ENCODE peak calls at places on chromosomes 1 and 21, in eight cellular contexts. One of them, this sample, is unnamed.

GRCh38 chr1:12556957-12557935 is 60.8 kb downstream of the DHRS3 start:
- DNase-seq in right cardiac atrium: no peak
- DNase-seq in thoracic aorta: no peak
- DNase-seq in ovary: peak; percentile 26
- DNase-seq in heart left ventricle: no peak
- DNase-seq in prostate gland: no peak
- DNase-seq in lung: no peak
- DNase-seq in A549: no peak
- DNase-seq in this sample: peak; percentile 39

GRCh38 chr1:8604041-8604942 is 213.1 kb downstream of the RERE start:
- DNase-seq in right cardiac atrium: no peak
- DNase-seq in thoracic aorta: no peak
- DNase-seq in ovary: no peak
- DNase-seq in heart left ventricle: no peak
- DNase-seq in prostate gland: no peak
- DNase-seq in lung: no peak
- DNase-seq in A549: no peak
- DNase-seq in this sample: no peak

GRCh38 chr1:108570128-108570527 is 10.2 kb downstream of the EEIG2 start:
- DNase-seq in right cardiac atrium: no peak
- DNase-seq in thoracic aorta: no peak
- DNase-seq in ovary: no peak
- DNase-seq in heart left ventricle: no peak
- DNase-seq in prostate gland: no peak
- DNase-seq in lung: no peak
- DNase-seq in A549: peak; percentile 19
- DNase-seq in this sample: no peak

GRCh38 chr1:200640373-200641174 is 20.0 kb upstream of the KIF14 start:
- DNase-seq in right cardiac atrium: no peak
- DNase-seq in thoracic aorta: no peak
- DNase-seq in ovary: no peak
- DNase-seq in heart left ventricle: no peak
- DNase-seq in prostate gland: no peak
- DNase-seq in lung: no peak
- DNase-seq in A549: no peak
- DNase-seq in this sample: no peak

GRCh38 chr1:216075339-216075738 is 347.9 kb downstream of the USH2A start:
- DNase-seq in right cardiac atrium: no peak
- DNase-seq in thoracic aorta: no peak
- DNase-seq in ovary: no peak
- DNase-seq in heart left ventricle: no peak
- DNase-seq in prostate gland: no peak
- DNase-seq in lung: no peak
- DNase-seq in A549: no peak
- DNase-seq in this sample: peak; percentile 61

GRCh38 chr1:113751516-113751915 is 7.8 kb downstream of the PHTF1 start:
- DNase-seq in right cardiac atrium: no peak
- DNase-seq in thoracic aorta: no peak
- DNase-seq in ovary: no peak
- DNase-seq in heart left ventricle: no peak
- DNase-seq in prostate gland: no peak
- DNase-seq in lung: no peak
- DNase-seq in A549: no peak
- DNase-seq in this sample: no peak

GRCh38 chr1:201090536-201090935 is 21.7 kb downstream of the CACNA1S start:
- DNase-seq in right cardiac atrium: no peak
- DNase-seq in thoracic aorta: no peak
- DNase-seq in ovary: no peak
- DNase-seq in heart left ventricle: no peak
- DNase-seq in prostate gland: no peak
- DNase-seq in lung: no peak
- DNase-seq in A549: no peak
- DNase-seq in this sample: peak; percentile 86

GRCh38 chr1:154866995-154867795 is 2.9 kb downstream of the KCNN3 start:
- DNase-seq in right cardiac atrium: peak; percentile 68
- DNase-seq in thoracic aorta: no peak
- DNase-seq in ovary: peak; percentile 30
- DNase-seq in heart left ventricle: no peak
- DNase-seq in prostate gland: no peak
- DNase-seq in lung: no peak
- DNase-seq in A549: peak; percentile 44
- DNase-seq in this sample: peak; percentile 72

GRCh38 chr1:220186752-220187151 is 85.5 kb downstream of the RAB3GAP2 start:
- DNase-seq in right cardiac atrium: no peak
- DNase-seq in thoracic aorta: no peak
- DNase-seq in ovary: no peak
- DNase-seq in heart left ventricle: no peak
- DNase-seq in prostate gland: no peak
- DNase-seq in lung: no peak
- DNase-seq in A549: no peak
- DNase-seq in this sample: peak; percentile 1

GRCh38 chr1:43622901-43623780 is 26.8 kb upstream of the KDM4A start:
- DNase-seq in right cardiac atrium: no peak
- DNase-seq in thoracic aorta: no peak
- DNase-seq in ovary: peak; percentile 49
- DNase-seq in heart left ventricle: no peak
- DNase-seq in prostate gland: no peak
- DNase-seq in lung: no peak
- DNase-seq in A549: no peak
- DNase-seq in this sample: peak; percentile 48

GRCh38 chr21:28154121-28154520 is 838.6 kb downstream of the LTN1 start:
- DNase-seq in right cardiac atrium: no peak
- DNase-seq in thoracic aorta: no peak
- DNase-seq in ovary: no peak
- DNase-seq in heart left ventricle: no peak
- DNase-seq in prostate gland: no peak
- DNase-seq in lung: no peak
- DNase-seq in A549: no peak
- DNase-seq in this sample: peak; percentile 61

GRCh38 chr1:111704776-111705175 is 34.4 kb downstream of the INKA2 start:
- DNase-seq in right cardiac atrium: no peak
- DNase-seq in thoracic aorta: no peak
- DNase-seq in ovary: no peak
- DNase-seq in heart left ventricle: no peak
- DNase-seq in prostate gland: no peak
- DNase-seq in lung: no peak
- DNase-seq in A549: no peak
- DNase-seq in this sample: no peak

GRCh38 chr1:11147371-11147770 is 41.8 kb upstream of the ANGPTL7 start:
- DNase-seq in right cardiac atrium: no peak
- DNase-seq in thoracic aorta: no peak
- DNase-seq in ovary: no peak
- DNase-seq in heart left ventricle: no peak
- DNase-seq in prostate gland: no peak
- DNase-seq in lung: no peak
- DNase-seq in A549: no peak
- DNase-seq in this sample: peak; percentile 58

GRCh38 chr1:32309960-32310359 is 18.1 kb downstream of the HDAC1 start:
- DNase-seq in right cardiac atrium: no peak
- DNase-seq in thoracic aorta: no peak
- DNase-seq in ovary: no peak
- DNase-seq in heart left ventricle: no peak
- DNase-seq in prostate gland: no peak
- DNase-seq in lung: no peak
- DNase-seq in A549: no peak
- DNase-seq in this sample: no peak

GRCh38 chr1:197614916-197615692 is 160.2 kb downstream of the DENND1B start:
- DNase-seq in right cardiac atrium: no peak
- DNase-seq in thoracic aorta: no peak
- DNase-seq in ovary: no peak
- DNase-seq in heart left ventricle: no peak
- DNase-seq in prostate gland: no peak
- DNase-seq in lung: no peak
- DNase-seq in A549: no peak
- DNase-seq in this sample: peak; percentile 68

GRCh38 chr1:226862900-226863299 is 7.5 kb upstream of the PSEN2 start:
- DNase-seq in right cardiac atrium: no peak
- DNase-seq in thoracic aorta: no peak
- DNase-seq in ovary: no peak
- DNase-seq in heart left ventricle: no peak
- DNase-seq in prostate gland: no peak
- DNase-seq in lung: no peak
- DNase-seq in A549: no peak
- DNase-seq in this sample: peak; percentile 51

GRCh38 chr21:37153193-37153934 is 80.3 kb downstream of the TTC3 start:
- DNase-seq in right cardiac atrium: peak; percentile 37
- DNase-seq in thoracic aorta: no peak
- DNase-seq in ovary: no peak
- DNase-seq in heart left ventricle: no peak
- DNase-seq in prostate gland: peak; percentile 40
- DNase-seq in lung: no peak
- DNase-seq in A549: no peak
- DNase-seq in this sample: peak; percentile 86

GRCh38 chr1:19086176-19086875 is 123.7 kb downstream of the UBR4 start:
- DNase-seq in right cardiac atrium: peak; percentile 67
- DNase-seq in thoracic aorta: no peak
- DNase-seq in ovary: no peak
- DNase-seq in heart left ventricle: peak; percentile 39
- DNase-seq in prostate gland: peak; percentile 73
- DNase-seq in lung: peak; percentile 46
- DNase-seq in A549: no peak
- DNase-seq in this sample: no peak

GRCh38 chr1:186424539-186424938 is 36.4 kb downstream of the PDC start:
- DNase-seq in right cardiac atrium: peak; percentile 62
- DNase-seq in thoracic aorta: no peak
- DNase-seq in ovary: no peak
- DNase-seq in heart left ventricle: peak; percentile 34
- DNase-seq in prostate gland: no peak
- DNase-seq in lung: no peak
- DNase-seq in A549: no peak
- DNase-seq in this sample: no peak

GRCh38 chr1:156839426-156840109 is 19.3 kb downstream of the INSRR start:
- DNase-seq in right cardiac atrium: no peak
- DNase-seq in thoracic aorta: no peak
- DNase-seq in ovary: no peak
- DNase-seq in heart left ventricle: no peak
- DNase-seq in prostate gland: no peak
- DNase-seq in lung: no peak
- DNase-seq in A549: no peak
- DNase-seq in this sample: no peak

GRCh38 chr1:2979191-2980072 is 41.8 kb upstream of the ACTRT2 start:
- DNase-seq in right cardiac atrium: no peak
- DNase-seq in thoracic aorta: no peak
- DNase-seq in ovary: no peak
- DNase-seq in heart left ventricle: peak; percentile 4
- DNase-seq in prostate gland: no peak
- DNase-seq in lung: no peak
- DNase-seq in A549: no peak
- DNase-seq in this sample: no peak

GRCh38 chr1:181062800-181063428 is 25.6 kb upstream of the IER5 start:
- DNase-seq in right cardiac atrium: no peak
- DNase-seq in thoracic aorta: no peak
- DNase-seq in ovary: no peak
- DNase-seq in heart left ventricle: no peak
- DNase-seq in prostate gland: no peak
- DNase-seq in lung: no peak
- DNase-seq in A549: no peak
- DNase-seq in this sample: peak; percentile 17

DNA sequence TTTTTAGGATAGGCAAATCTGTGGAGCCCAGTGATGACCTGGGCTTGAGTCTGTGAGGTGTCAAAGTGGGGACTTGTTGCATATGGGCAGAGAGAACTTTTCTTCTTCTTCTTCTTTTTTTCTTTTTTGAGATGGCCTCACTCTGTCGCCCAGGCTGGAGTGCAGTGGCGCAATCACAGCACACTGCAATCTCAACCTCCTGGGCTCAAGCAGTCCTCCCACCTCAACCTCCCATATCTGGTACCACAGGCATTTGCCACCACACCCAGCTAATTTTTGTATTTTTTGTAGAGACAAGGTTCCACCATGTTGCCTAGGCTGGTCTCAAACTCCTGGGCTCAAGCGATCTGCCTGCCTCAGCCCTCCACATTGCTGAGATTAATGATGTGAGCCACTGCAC is 80.3 kb downstream of the RD3 start:
- DNase-seq in right cardiac atrium: no peak
- DNase-seq in thoracic aorta: no peak
- DNase-seq in ovary: no peak
- DNase-seq in heart left ventricle: no peak
- DNase-seq in prostate gland: no peak
- DNase-seq in lung: no peak
- DNase-seq in A549: no peak
- DNase-seq in this sample: no peak
- H3K4me1 ChIP-seq in right cardiac atrium: no peaks in the 10 kb centered on the region
- H3K4me1 ChIP-seq in thoracic aorta: no peaks in the 10 kb centered on the region
- H3K4me1 ChIP-seq in ovary: no peaks in the 10 kb centered on the region
- H3K4me1 ChIP-seq in heart left ventricle: no peaks in the 10 kb centered on the region
- H3K4me1 ChIP-seq in prostate gland: no peaks in the 10 kb centered on the region
- H3K4me1 ChIP-seq in lung: no peaks in the 10 kb centered on the region
- H3K4me1 ChIP-seq in A549: no peaks in the 10 kb centered on the region
- H3K4me1 ChIP-seq in this sample: peaks cover 4% of the 10 kb centered on the region

GRCh38 chr1:109995536-109995935 is 11.0 kb downstream of the AHCYL1 start:
- DNase-seq in right cardiac atrium: no peak
- DNase-seq in thoracic aorta: no peak
- DNase-seq in ovary: no peak
- DNase-seq in heart left ventricle: no peak
- DNase-seq in prostate gland: no peak
- DNase-seq in lung: no peak
- DNase-seq in A549: no peak
- DNase-seq in this sample: no peak
- H3K4me1 ChIP-seq in right cardiac atrium: peaks cover 13% of the 10 kb centered on the region
- H3K4me1 ChIP-seq in thoracic aorta: peaks cover 8% of the 10 kb centered on the region
- H3K4me1 ChIP-seq in ovary: peaks cover 17% of the 10 kb centered on the region
- H3K4me1 ChIP-seq in heart left ventricle: peaks cover 3% of the 10 kb centered on the region
- H3K4me1 ChIP-seq in prostate gland: peaks cover 11% of the 10 kb centered on the region
- H3K4me1 ChIP-seq in lung: peaks cover 28% of the 10 kb centered on the region
- H3K4me1 ChIP-seq in A549: peaks cover 58% of the 10 kb centered on the region
- H3K4me1 ChIP-seq in this sample: peaks cover 36% of the 10 kb centered on the region

GRCh38 chr1:27566462-27567182 is 37.3 kb downstream of the AHDC1 start:
- DNase-seq in right cardiac atrium: peak; percentile 67
- DNase-seq in thoracic aorta: no peak
- DNase-seq in ovary: no peak
- DNase-seq in heart left ventricle: no peak
- DNase-seq in prostate gland: no peak
- DNase-seq in lung: no peak
- DNase-seq in A549: no peak
- DNase-seq in this sample: no peak
- H3K4me1 ChIP-seq in right cardiac atrium: peaks cover 70% of the 10 kb centered on the region
- H3K4me1 ChIP-seq in thoracic aorta: peaks cover 78% of the 10 kb centered on the region
- H3K4me1 ChIP-seq in ovary: peaks cover 62% of the 10 kb centered on the region
- H3K4me1 ChIP-seq in heart left ventricle: peaks cover 79% of the 10 kb centered on the region
- H3K4me1 ChIP-seq in prostate gland: peaks cover 37% of the 10 kb centered on the region
- H3K4me1 ChIP-seq in lung: peaks cover 21% of the 10 kb centered on the region
- H3K4me1 ChIP-seq in A549: peaks cover 95% of the 10 kb centered on the region
- H3K4me1 ChIP-seq in this sample: peaks cover 72% of the 10 kb centered on the region

DNA sequence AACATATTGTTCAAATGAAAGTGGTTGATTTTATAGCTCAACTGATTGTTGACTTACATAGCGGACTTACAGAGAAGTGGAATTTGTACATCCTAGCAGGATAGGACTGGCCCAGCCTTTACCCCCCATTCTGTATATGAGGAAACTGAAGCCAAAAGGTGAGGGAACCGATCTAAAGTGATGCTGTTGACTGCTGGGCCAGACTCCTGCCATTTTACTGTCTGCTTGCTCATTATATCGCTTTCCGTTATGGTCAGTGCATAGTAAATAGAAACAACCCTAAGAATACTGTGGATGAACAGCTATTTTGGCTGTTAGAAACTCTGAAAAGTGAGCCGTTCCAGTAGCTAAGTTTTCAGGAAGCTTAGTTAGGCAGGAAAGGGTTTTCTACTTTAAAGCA is 31.9 kb downstream of the PRDM2 start:
- DNase-seq in right cardiac atrium: no peak
- DNase-seq in thoracic aorta: no peak
- DNase-seq in ovary: no peak
- DNase-seq in heart left ventricle: no peak
- DNase-seq in prostate gland: no peak
- DNase-seq in lung: no peak
- DNase-seq in A549: no peak
- DNase-seq in this sample: no peak
- H3K4me1 ChIP-seq in right cardiac atrium: no peaks in the 10 kb centered on the region
- H3K4me1 ChIP-seq in thoracic aorta: peaks cover 15% of the 10 kb centered on the region
- H3K4me1 ChIP-seq in ovary: peaks cover 18% of the 10 kb centered on the region
- H3K4me1 ChIP-seq in heart left ventricle: no peaks in the 10 kb centered on the region
- H3K4me1 ChIP-seq in prostate gland: no peaks in the 10 kb centered on the region
- H3K4me1 ChIP-seq in lung: no peaks in the 10 kb centered on the region
- H3K4me1 ChIP-seq in A549: no peaks in the 10 kb centered on the region
- H3K4me1 ChIP-seq in this sample: peaks cover 51% of the 10 kb centered on the region

This sample was measured in adipocyte.